ENCODE peak calls at places on chromosomes 2 and 18, in five cellular contexts. S is right lobe of liver, E is upper lobe of left lung, M is GM23248, W is psoas muscle. Y is an unnamed sample.

GRCh38 chr2:112229365-112229764 is 25.5 kb downstream of the ZC3H8 start:
- DNase-seq in M (peak; percentile 7), S (no peak), E (no peak), W (no peak), Y (no peak)

GRCh38 chr2:35978218-35978617 is 377.4 kb upstream of the CRIM1 start:
- DNase-seq in M (no peak), E (no peak), S (no peak), W (no peak), Y (no peak)

GRCh38 chr2:207490441-207490840 is 39.3 kb upstream of the CREB1 start:
- DNase-seq in S (no peak), E (no peak), W (no peak), M (peak; percentile 48), Y (no peak)

GRCh38 chr2:1808921-1809551 is 64.7 kb upstream of the PXDN start:
- DNase-seq in M (peak; percentile 16), E (no peak), S (no peak), W (no peak), Y (no peak)

GRCh38 chr2:101962243-101962809 is 29.4 kb upstream of the IL1R2 start:
- DNase-seq in E (peak; percentile 32), W (no peak), M (no peak), S (no peak), Y (no peak)

GRCh38 chr2:60957643-60958042 is 59.9 kb upstream of the PEX13 start:
- DNase-seq in W (no peak), M (no peak), S (no peak), E (no peak), Y (peak; percentile 84)

GRCh38 chr18:58578321-58578720 is 50.6 kb downstream of the ALPK2 start:
- DNase-seq in S (no peak), W (no peak), M (peak; percentile 41), E (no peak), Y (no peak)

GRCh38 chr18:13247506-13247905 is 28.9 kb downstream of the LDLRAD4 start:
- DNase-seq in M (no peak), S (peak; percentile 28), E (no peak), W (no peak), Y (no peak)

GRCh38 chr2:10477443-10478297 is 29.5 kb upstream of the ODC1 start:
- DNase-seq in E (no peak), S (no peak), M (no peak), W (no peak), Y (no peak)

GRCh38 chr18:31325051-31325450 is 7.1 kb downstream of the DSG1 start:
- DNase-seq in M (peak; percentile 0), S (no peak), W (no peak), E (no peak), Y (no peak)

GRCh38 chr2:83282851-83283250 is 1176.2 kb downstream of the SUCLG1 start:
- DNase-seq in E (no peak), W (no peak), M (no peak), S (no peak), Y (no peak)

GRCh38 chr2:236161531-236161930 is 6.7 kb downstream of the GBX2 start:
- DNase-seq in S (no peak), W (no peak), E (no peak), M (no peak), Y (no peak)

GRCh38 chr2:196987654-196988364 is 61.3 kb upstream of the PGAP1 start:
- DNase-seq in S (no peak), W (no peak), M (peak; percentile 99), E (no peak), Y (no peak)

GRCh38 chr2:196990092-196990491 is 63.6 kb upstream of the PGAP1 start:
- DNase-seq in S (no peak), E (no peak), M (no peak), W (no peak), Y (no peak)

GRCh38 chr2:196989496-196989895 is 63.0 kb upstream of the PGAP1 start:
- DNase-seq in E (no peak), W (no peak), S (no peak), M (peak; percentile 12), Y (no peak)

GRCh38 chr2:196987298-196987653 is 60.8 kb upstream of the PGAP1 start:
- DNase-seq in E (no peak), S (no peak), W (no peak), M (no peak), Y (no peak)

DNA sequence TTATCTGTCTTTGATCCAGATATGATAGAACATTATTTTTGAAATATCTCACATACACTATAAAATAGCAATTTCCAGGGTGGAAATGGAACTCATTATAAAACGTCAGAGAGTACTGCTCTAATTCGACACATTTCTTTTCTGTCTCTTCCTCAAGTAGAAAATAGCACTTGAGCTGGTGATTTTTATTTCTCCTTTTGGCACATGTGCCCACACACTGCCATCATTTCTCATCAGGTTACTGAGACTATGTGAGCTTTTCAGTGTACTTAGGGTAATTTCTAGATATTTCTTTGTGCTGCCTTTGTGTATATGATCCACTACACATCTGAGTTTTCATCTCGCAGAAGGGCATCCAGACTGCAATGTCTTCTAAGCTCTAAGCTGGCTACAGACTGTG is 62.1 kb upstream of the PGAP1 start:
- DNase-seq in M (peak; percentile 32), W (no peak), E (no peak), S (no peak), Y (no peak)
- H3K4me3 ChIP-seq in M (peak overlapping the region; percentile 62), W (peak overlapping the region; percentile 53), E (no peak overlapping the region), S (no peak overlapping the region), Y (no peak overlapping the region)

GRCh38 chr2:65319080-65319673 is 91.5 kb downstream of the ACTR2 start:
- DNase-seq in S (no peak), W (no peak), M (no peak), E (no peak), Y (no peak)
- H3K4me1 ChIP-seq in S (peaks cover 11% of the 10 kb centered on the region), W (no peaks in the 10 kb centered on the region), M (peaks cover 29% of the 10 kb centered on the region), E (peaks cover 7% of the 10 kb centered on the region), Y (peaks cover 6% of the 10 kb centered on the region)

GRCh38 chr2:240469747-240470146 is 34.3 kb downstream of the GPC1 start:
- DNase-seq in M (no peak), E (no peak), W (no peak), S (no peak), Y (no peak)

GRCh38 chr2:240472078-240472790 is 36.8 kb downstream of the GPC1 start:
- DNase-seq in M (no peak), W (no peak), E (peak; percentile 50), S (no peak), Y (no peak)

GRCh38 chr2:240469239-240469636 is 33.8 kb downstream of the GPC1 start:
- DNase-seq in S (no peak), W (no peak), M (no peak), E (no peak), Y (no peak)

GRCh38 chr2:240468300-240469238 is 33.1 kb downstream of the GPC1 start:
- DNase-seq in M (no peak), S (no peak), W (peak; percentile 19), E (no peak), Y (no peak)

GRCh38 chr2:240473211-240473610 is 37.7 kb downstream of the GPC1 start:
- DNase-seq in W (no peak), S (no peak), M (no peak), E (no peak), Y (no peak)
- H3K9me3 ChIP-seq in W (peaks cover 11% of the 10 kb centered on the region), S (no peaks in the 10 kb centered on the region), M (no peaks in the 10 kb centered on the region), E (peaks cover 7% of the 10 kb centered on the region), Y (peaks cover 11% of the 10 kb centered on the region)

GRCh38 chr18:74290831-74291770 is 662 bp downstream of the CYB5A start:
- DNase-seq in W (no peak), E (peak; percentile 90), S (no peak), M (no peak), Y (peak; percentile 80)

GRCh38 chr18:74289137-74289536 is 2.6 kb downstream of the CYB5A start:
- DNase-seq in M (peak; percentile 64), S (no peak), W (no peak), E (no peak), Y (no peak)

GRCh38 chr18:74291771-74292540 is at the start of gene CYB5A:
- DNase-seq in M (peak; percentile 97), W (peak; percentile 98), E (peak; percentile 96), S (peak; percentile 100), Y (peak; percentile 99)

GRCh38 chr18:74288730-74289129 is 3.0 kb downstream of the CYB5A start:
- DNase-seq in E (no peak), S (no peak), W (no peak), M (peak; percentile 37), Y (no peak)

GRCh38 chr18:74289946-74290478 is 1.8 kb downstream of the CYB5A start:
- DNase-seq in M (no peak), S (no peak), W (no peak), E (no peak), Y (no peak)
- H3K4me3 ChIP-seq in M (no peak overlapping the region), S (peak overlapping the region; percentile 95), W (no peak overlapping the region), E (peak overlapping the region; percentile 98), Y (no peak overlapping the region)

GRCh38 chr18:44828080-44828479 is 147.4 kb downstream of the SETBP1 start:
- DNase-seq in E (no peak), W (no peak), S (no peak), M (no peak), Y (no peak)
- H3K4me1 ChIP-seq in E (peaks cover 20% of the 10 kb centered on the region), W (peaks cover 44% of the 10 kb centered on the region), S (peaks cover 26% of the 10 kb centered on the region), M (peaks cover 27% of the 10 kb centered on the region), Y (peaks cover 5% of the 10 kb centered on the region)

GRCh38 chr2:67544286-67544685 is 147.2 kb downstream of the ETAA1 start:
- DNase-seq in E (no peak), W (no peak), M (no peak), S (no peak), Y (no peak)

GRCh38 chr2:67540962-67541361 is 143.8 kb downstream of the ETAA1 start:
- DNase-seq in M (no peak), S (no peak), E (no peak), W (no peak), Y (no peak)
- H3K9me3 ChIP-seq in M (no peaks in the 10 kb centered on the region), S (no peaks in the 10 kb centered on the region), E (no peaks in the 10 kb centered on the region), W (peaks cover 7% of the 10 kb centered on the region), Y (peaks cover 6% of the 10 kb centered on the region)

GRCh38 chr2:126663184-126663963 is 7.4 kb downstream of the GYPC start:
- DNase-seq in S (no peak), M (no peak), E (no peak), W (no peak), Y (no peak)
- H3K4me3 ChIP-seq in S (no peak overlapping the region), M (no peak overlapping the region), E (no peak overlapping the region), W (no peak overlapping the region), Y (no peak overlapping the region)

GRCh38 chr2:47067788-47068407 is 87.2 kb downstream of the STPG4 start:
- DNase-seq in S (peak; percentile 84), M (no peak), W (no peak), E (no peak), Y (no peak)
- H3K4me1 ChIP-seq in S (peaks cover 37% of the 10 kb centered on the region), M (peaks cover 82% of the 10 kb centered on the region), W (peaks cover 75% of the 10 kb centered on the region), E (peaks cover 68% of the 10 kb centered on the region), Y (peaks cover 48% of the 10 kb centered on the region)

DNA sequence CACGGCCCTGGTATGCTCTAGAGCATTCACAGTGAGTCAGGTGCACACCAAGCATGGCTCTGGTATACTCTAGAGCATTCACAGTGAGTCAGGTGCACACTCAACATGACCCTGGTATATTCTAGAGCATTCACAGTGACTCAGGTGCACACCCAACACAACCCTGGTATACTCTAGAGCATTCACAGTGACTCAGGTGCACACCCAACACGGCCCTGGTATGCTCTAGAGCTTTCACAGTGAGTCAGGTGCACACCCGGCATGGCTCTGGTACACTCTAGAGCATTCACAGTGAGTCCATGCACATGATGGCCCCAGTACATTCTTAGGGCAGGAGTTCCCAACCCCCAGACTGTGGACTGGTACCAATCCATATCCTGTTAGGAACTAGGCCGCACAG is 158.1 kb downstream of the EIPR1 start:
- DNase-seq in W (no peak), S (no peak), E (no peak), M (no peak), Y (no peak)
- H3K9me3 ChIP-seq in W (no peaks in the 10 kb centered on the region), S (no peaks in the 10 kb centered on the region), E (no peaks in the 10 kb centered on the region), M (no peaks in the 10 kb centered on the region), Y (peaks cover 4% of the 10 kb centered on the region)